ENCODE peak calls at places on chromosomes 2 and 18, in six cellular contexts. J is stimulated activated CD8-positive, alpha-beta memory T cell treated with anti-CD3 and anti-CD28 coated beads, Interleukin-12 subunit alpha, Interleukin-12 subunit beta, amount 100 ng/mL, for 1 hour; M is EH; H is skeletal muscle cell; X is BE2C; L is germinal center. Q is an unnamed sample.

GRCh38 chr2:164141271-164141670 is 405.5 kb upstream of the FIGN start:
- DNase-seq in M (no peak), H (no peak), J (no peak), L (no peak), X (no peak), Q (no peak)

GRCh38 chr2:136384541-136385303 is 266.8 kb upstream of the CXCR4 start:
- DNase-seq in M (peak; percentile 36), X (peak; percentile 26), L (no peak), H (no peak), J (peak; percentile 22), Q (peak; percentile 45)

GRCh38 chr18:9057646-9058045 is 44.9 kb upstream of the NDUFV2 start:
- DNase-seq in M (no peak), L (no peak), X (no peak), H (no peak), J (no peak), Q (no peak)

GRCh38 chr2:99689135-99689742 is 199.4 kb upstream of the REV1 start:
- DNase-seq in J (no peak), M (no peak), X (no peak), L (no peak), H (no peak), Q (no peak)

GRCh38 chr2:27212626-27213471 is 781 bp upstream of the SLC5A6 start:
- DNase-seq in X (no peak), H (peak; percentile 41), L (peak; percentile 58), M (peak; percentile 67), J (no peak), Q (peak; percentile 70)

GRCh38 chr2:218999881-219000568 is 6.8 kb upstream of the CRYBA2 start:
- DNase-seq in M (no peak), L (no peak), H (no peak), J (no peak), X (peak; percentile 98), Q (peak; percentile 82)

GRCh38 chr2:95551055-95551568 is 40.7 kb upstream of the TRIM43 start:
- DNase-seq in H (no peak), M (no peak), X (no peak), L (no peak), J (no peak), Q (no peak)

GRCh38 chr2:61670591-61671503 is 132.7 kb upstream of the XPO1 start:
- DNase-seq in H (no peak), J (no peak), L (no peak), M (peak; percentile 45), X (no peak), Q (no peak)

GRCh38 chr2:55581875-55582547 is 35.4 kb downstream of the PPP4R3B start:
- DNase-seq in L (no peak), M (peak; percentile 43), J (no peak), X (no peak), H (no peak), Q (no peak)

GRCh38 chr2:185145316-185146121 is 547.2 kb downstream of the ZNF804A start:
- DNase-seq in J (no peak), X (no peak), M (no peak), H (no peak), L (no peak), Q (no peak)

GRCh38 chr18:48190994-48191393 is 218.2 kb downstream of the ZBTB7C start:
- DNase-seq in L (no peak), M (no peak), J (no peak), X (no peak), H (no peak), Q (no peak)

GRCh38 chr2:239305771-239306170 is 95.0 kb downstream of the HDAC4 start:
- DNase-seq in J (no peak), H (no peak), X (no peak), L (no peak), M (no peak), Q (no peak)